ENCODE peak calls at places on chromosome 5, in five cellular contexts. E, W, X, I and J are unnamed samples.

GRCh38 chr5:37840036-37840909 is at the start of gene GDNF:
- DNase-seq in E (no peak), W (peak; percentile 47), X (peak; percentile 38), I (peak; percentile 77), J (no peak)

GRCh38 chr5:152061095-152061494 is 136.4 kb upstream of the GLRA1 start:
- DNase-seq in E (no peak), W (no peak), X (no peak), I (no peak), J (no peak)

GRCh38 chr5:860506-861150 is 9.8 kb upstream of the ZDHHC11 start:
- DNase-seq in E (no peak), W (no peak), X (no peak), I (no peak), J (no peak)

GRCh38 chr5:180832638-180833068 is 28.4 kb downstream of the ZFP62 start:
- DNase-seq in E (no peak), W (no peak), X (no peak), I (no peak), J (no peak)

GRCh38 chr5:96692436-96692835 is 30.3 kb downstream of the CAST start:
- DNase-seq in E (no peak), W (no peak), X (no peak), I (peak; percentile 72), J (no peak)

GRCh38 chr5:93665649-93666048 is 75.8 kb downstream of the POU5F2 start:
- DNase-seq in E (no peak), W (no peak), X (no peak), I (no peak), J (no peak)

GRCh38 chr5:61640631-61641030 is 308.6 kb downstream of the ZSWIM6 start:
- DNase-seq in E (no peak), W (no peak), X (no peak), I (no peak), J (no peak)

GRCh38 chr5:181265092-181265671 is 4.2 kb upstream of the TRIM52 start:
- DNase-seq in E (no peak), W (no peak), X (no peak), I (no peak), J (no peak)

GRCh38 chr5:139600336-139600949 is 39.3 kb downstream of the UBE2D2 start:
- DNase-seq in E (no peak), W (no peak), X (no peak), I (peak; percentile 86), J (no peak)

GRCh38 chr5:150210644-150211043 is 20.8 kb downstream of the SLC6A7 start:
- DNase-seq in E (no peak), W (no peak), X (no peak), I (no peak), J (no peak)
- H3K27ac ChIP-seq in E (no peak overlapping the region), W (no peak overlapping the region), X (no peak overlapping the region), I (no peak overlapping the region), J (no peak overlapping the region)

DNA sequence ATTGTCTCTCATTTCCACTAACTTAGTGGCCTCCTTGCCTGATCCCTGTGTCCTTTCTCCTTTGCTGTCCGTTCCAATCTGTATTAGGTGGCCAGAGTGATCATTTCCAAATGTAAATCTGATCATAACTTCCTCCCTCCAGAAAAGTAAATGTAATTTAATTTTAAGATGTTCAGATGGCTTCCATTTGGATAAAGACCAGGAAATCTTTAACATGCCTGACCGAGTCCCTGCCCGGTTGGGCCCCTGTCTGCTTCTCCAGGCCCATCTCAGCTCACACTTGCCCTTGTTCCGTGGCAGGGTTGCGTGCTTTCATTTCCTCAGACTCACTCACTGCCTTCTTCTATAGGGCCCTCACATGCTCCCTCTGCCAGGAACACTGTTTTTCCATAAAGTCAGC is 7.6 kb downstream of the MAP3K1 start:
- DNase-seq in E (no peak), W (no peak), X (no peak), I (no peak), J (no peak)
- H3K4me1 ChIP-seq in E (peaks cover 55% of the 10 kb centered on the region), W (peaks cover 13% of the 10 kb centered on the region), X (peaks cover 28% of the 10 kb centered on the region), I (peaks cover 19% of the 10 kb centered on the region), J (peaks cover 51% of the 10 kb centered on the region)

GRCh38 chr5:177538876-177539275 is 15.5 kb downstream of the FAM193B start:
- DNase-seq in E (no peak), W (no peak), X (no peak), I (no peak), J (no peak)
- H3K4me3 ChIP-seq in E (no peak overlapping the region), W (no peak overlapping the region), X (no peak overlapping the region), I (no peak overlapping the region), J (no peak overlapping the region)

GRCh38 chr5:133739381-133739780 is 127.0 kb upstream of the FSTL4 start:
- DNase-seq in E (no peak), W (no peak), X (no peak), I (no peak), J (no peak)
- H3K27ac ChIP-seq in E (no peak overlapping the region), W (no peak overlapping the region), X (no peak overlapping the region), I (no peak overlapping the region), J (no peak overlapping the region)

DNA sequence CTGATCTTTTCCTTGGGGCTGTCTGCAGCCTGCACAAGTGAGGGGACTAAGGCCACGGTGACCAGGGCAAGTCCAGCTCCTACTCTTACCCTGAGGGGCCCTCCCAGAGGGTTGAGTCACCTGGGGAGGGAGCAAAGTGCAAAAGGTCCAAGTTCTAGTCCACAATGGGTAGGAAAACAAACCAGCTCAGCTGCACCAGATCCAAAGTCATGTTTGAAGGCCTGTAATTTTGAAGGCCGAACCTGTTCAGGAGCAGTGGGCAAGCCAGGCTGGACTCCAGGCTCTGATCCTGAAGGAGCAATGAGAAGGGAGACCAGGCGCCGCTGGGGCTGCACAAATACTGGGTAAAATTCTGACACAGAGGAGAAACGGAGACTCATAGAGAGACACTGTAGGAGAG is 15.8 kb upstream of the TCF7 start:
- DNase-seq in E (no peak), W (no peak), X (no peak), I (no peak), J (no peak)
- H3K4me1 ChIP-seq in E (peaks cover 16% of the 10 kb centered on the region), W (no peaks in the 10 kb centered on the region), X (no peaks in the 10 kb centered on the region), I (peaks cover 4% of the 10 kb centered on the region), J (no peaks in the 10 kb centered on the region)